ENCODE peak calls at places on chromosomes 13 and 19, in nine cellular contexts. One of them, this sample, is unnamed. For H3K27me3, the result is how much of the 10 kb centered on the place peaks cover.

GRCh38 chr13:108981407-108981806 is 352.0 kb downstream of the MYO16 start:
- DNase-seq in heart left ventricle: no peak
- DNase-seq in HL-60: no peak
- DNase-seq in CD8-positive, alpha-beta T cell: no peak
- DNase-seq in iPS DF 6.9: no peak
- DNase-seq in heart right ventricle: no peak
- DNase-seq in brain microvascular endothelial cell: no peak
- DNase-seq in stomach: no peak
- DNase-seq in GM23248: no peak
- DNase-seq in this sample: no peak

GRCh38 chr19:48969276-48970138 is 4.4 kb downstream of the FTL start:
- DNase-seq in heart left ventricle: no peak
- DNase-seq in stomach: no peak
- DNase-seq in brain microvascular endothelial cell: no peak
- DNase-seq in heart right ventricle: no peak
- DNase-seq in HL-60: no peak
- DNase-seq in iPS DF 6.9: no peak
- DNase-seq in CD8-positive, alpha-beta T cell: no peak
- DNase-seq in GM23248: peak
- DNase-seq in this sample: no peak

GRCh38 chr13:43953370-43953769 is 73.7 kb downstream of the LACC1 start:
- DNase-seq in GM23248: no peak
- DNase-seq in heart left ventricle: no peak
- DNase-seq in HL-60: no peak
- DNase-seq in stomach: no peak
- DNase-seq in CD8-positive, alpha-beta T cell: no peak
- DNase-seq in brain microvascular endothelial cell: no peak
- DNase-seq in heart right ventricle: no peak
- DNase-seq in iPS DF 6.9: no peak
- DNase-seq in this sample: no peak

GRCh38 chr13:46515793-46516192 is 37.2 kb upstream of the LRCH1 start:
- DNase-seq in HL-60: no peak
- DNase-seq in GM23248: no peak
- DNase-seq in iPS DF 6.9: no peak
- DNase-seq in CD8-positive, alpha-beta T cell: no peak
- DNase-seq in stomach: no peak
- DNase-seq in heart left ventricle: no peak
- DNase-seq in brain microvascular endothelial cell: no peak
- DNase-seq in heart right ventricle: no peak
- DNase-seq in this sample: no peak

GRCh38 chr13:85657942-85658341 is 141.3 kb downstream of the SLITRK6 start:
- DNase-seq in stomach: no peak
- DNase-seq in GM23248: no peak
- DNase-seq in heart right ventricle: no peak
- DNase-seq in HL-60: no peak
- DNase-seq in brain microvascular endothelial cell: no peak
- DNase-seq in CD8-positive, alpha-beta T cell: no peak
- DNase-seq in iPS DF 6.9: no peak
- DNase-seq in heart left ventricle: no peak
- DNase-seq in this sample: no peak

GRCh38 chr19:19627716-19628498 is at the start of gene LPAR2:
- DNase-seq in CD8-positive, alpha-beta T cell: peak
- DNase-seq in iPS DF 6.9: no peak
- DNase-seq in HL-60: no peak
- DNase-seq in stomach: peak
- DNase-seq in brain microvascular endothelial cell: no peak
- DNase-seq in heart left ventricle: no peak
- DNase-seq in GM23248: peak
- DNase-seq in heart right ventricle: no peak
- DNase-seq in this sample: no peak

GRCh38 chr19:51098366-51099069 is 9.7 kb downstream of the CTU1 start:
- DNase-seq in brain microvascular endothelial cell: no peak
- DNase-seq in GM23248: no peak
- DNase-seq in stomach: no peak
- DNase-seq in heart right ventricle: no peak
- DNase-seq in heart left ventricle: peak
- DNase-seq in iPS DF 6.9: no peak
- DNase-seq in HL-60: no peak
- DNase-seq in CD8-positive, alpha-beta T cell: no peak
- DNase-seq in this sample: peak

GRCh38 chr19:14248578-14249011 is 42.6 kb upstream of the ADGRL1 start:
- DNase-seq in iPS DF 6.9: no peak
- DNase-seq in GM23248: peak
- DNase-seq in stomach: no peak
- DNase-seq in brain microvascular endothelial cell: no peak
- DNase-seq in heart right ventricle: peak
- DNase-seq in CD8-positive, alpha-beta T cell: peak
- DNase-seq in HL-60: no peak
- DNase-seq in heart left ventricle: peak
- DNase-seq in this sample: peak

GRCh38 chr19:51116736-51117135 is 8.0 kb upstream of the SIGLEC9 start:
- DNase-seq in stomach: no peak
- DNase-seq in CD8-positive, alpha-beta T cell: no peak
- DNase-seq in heart right ventricle: no peak
- DNase-seq in heart left ventricle: no peak
- DNase-seq in GM23248: no peak
- DNase-seq in iPS DF 6.9: no peak
- DNase-seq in HL-60: no peak
- DNase-seq in brain microvascular endothelial cell: no peak
- DNase-seq in this sample: peak

GRCh38 chr19:18450934-18451836 is 13.3 kb upstream of the ISYNA1 start:
- DNase-seq in CD8-positive, alpha-beta T cell: peak
- DNase-seq in HL-60: peak
- DNase-seq in heart left ventricle: peak
- DNase-seq in GM23248: peak
- DNase-seq in brain microvascular endothelial cell: peak
- DNase-seq in heart right ventricle: peak
- DNase-seq in stomach: peak
- DNase-seq in iPS DF 6.9: no peak
- DNase-seq in this sample: peak

GRCh38 chr19:29529646-29530548 is 4.1 kb downstream of the VSTM2B start:
- DNase-seq in heart right ventricle: no peak
- DNase-seq in GM23248: peak
- DNase-seq in HL-60: no peak
- DNase-seq in iPS DF 6.9: no peak
- DNase-seq in stomach: no peak
- DNase-seq in CD8-positive, alpha-beta T cell: no peak
- DNase-seq in heart left ventricle: no peak
- DNase-seq in brain microvascular endothelial cell: no peak
- DNase-seq in this sample: no peak

GRCh38 chr13:68099616-68100015 is 869.5 kb upstream of the PCDH9 start:
- DNase-seq in iPS DF 6.9: no peak
- DNase-seq in brain microvascular endothelial cell: peak
- DNase-seq in HL-60: no peak
- DNase-seq in heart right ventricle: no peak
- DNase-seq in GM23248: peak
- DNase-seq in CD8-positive, alpha-beta T cell: no peak
- DNase-seq in heart left ventricle: no peak
- DNase-seq in stomach: no peak
- DNase-seq in this sample: no peak

GRCh38 chr19:29045708-29046107 is 167.2 kb downstream of the UQCRFS1 start:
- DNase-seq in GM23248: no peak
- DNase-seq in heart right ventricle: no peak
- DNase-seq in CD8-positive, alpha-beta T cell: no peak
- DNase-seq in stomach: no peak
- DNase-seq in heart left ventricle: no peak
- DNase-seq in iPS DF 6.9: no peak
- DNase-seq in HL-60: no peak
- DNase-seq in brain microvascular endothelial cell: no peak
- DNase-seq in this sample: no peak

GRCh38 chr19:41595890-41596280 is 19.9 kb downstream of the CEACAM21 start:
- DNase-seq in CD8-positive, alpha-beta T cell: no peak
- DNase-seq in iPS DF 6.9: no peak
- DNase-seq in heart left ventricle: no peak
- DNase-seq in GM23248: no peak
- DNase-seq in stomach: no peak
- DNase-seq in HL-60: no peak
- DNase-seq in brain microvascular endothelial cell: no peak
- DNase-seq in heart right ventricle: no peak
- DNase-seq in this sample: no peak
- H3K27me3 ChIP-seq in CD8-positive, alpha-beta T cell: under half
- H3K27me3 ChIP-seq in iPS DF 6.9: under half
- H3K27me3 ChIP-seq in heart left ventricle: under half
- H3K27me3 ChIP-seq in GM23248: under half
- H3K27me3 ChIP-seq in stomach: under half
- H3K27me3 ChIP-seq in HL-60: under half
- H3K27me3 ChIP-seq in brain microvascular endothelial cell: under half
- H3K27me3 ChIP-seq in heart right ventricle: under half
- H3K27me3 ChIP-seq in this sample: under half

GRCh38 chr19:32674959-32675719 is at the start of gene ANKRD27:
- DNase-seq in stomach: peak
- DNase-seq in brain microvascular endothelial cell: peak
- DNase-seq in GM23248: peak
- DNase-seq in heart right ventricle: peak
- DNase-seq in heart left ventricle: peak
- DNase-seq in CD8-positive, alpha-beta T cell: peak
- DNase-seq in iPS DF 6.9: peak
- DNase-seq in HL-60: peak
- DNase-seq in this sample: peak

GRCh38 chr19:32675720-32676185 is at the start of gene RGS9BP:
- DNase-seq in brain microvascular endothelial cell: peak
- DNase-seq in GM23248: peak
- DNase-seq in heart right ventricle: peak
- DNase-seq in HL-60: peak
- DNase-seq in stomach: peak
- DNase-seq in heart left ventricle: peak
- DNase-seq in iPS DF 6.9: no peak
- DNase-seq in CD8-positive, alpha-beta T cell: peak
- DNase-seq in this sample: peak

GRCh38 chr19:32677657-32678056 is 2.0 kb downstream of the RGS9BP start:
- DNase-seq in heart left ventricle: no peak
- DNase-seq in heart right ventricle: no peak
- DNase-seq in stomach: no peak
- DNase-seq in CD8-positive, alpha-beta T cell: no peak
- DNase-seq in iPS DF 6.9: no peak
- DNase-seq in brain microvascular endothelial cell: no peak
- DNase-seq in GM23248: no peak
- DNase-seq in HL-60: no peak
- DNase-seq in this sample: no peak

GRCh38 chr19:32676186-32676894 is 692 bp downstream of the RGS9BP start:
- DNase-seq in HL-60: no peak
- DNase-seq in CD8-positive, alpha-beta T cell: no peak
- DNase-seq in brain microvascular endothelial cell: no peak
- DNase-seq in iPS DF 6.9: no peak
- DNase-seq in stomach: peak
- DNase-seq in heart left ventricle: no peak
- DNase-seq in GM23248: peak
- DNase-seq in heart right ventricle: no peak
- DNase-seq in this sample: peak

GRCh38 chr19:32676895-32677359 is 1.3 kb downstream of the RGS9BP start:
- DNase-seq in heart left ventricle: no peak
- DNase-seq in GM23248: no peak
- DNase-seq in brain microvascular endothelial cell: no peak
- DNase-seq in stomach: no peak
- DNase-seq in heart right ventricle: no peak
- DNase-seq in HL-60: no peak
- DNase-seq in CD8-positive, alpha-beta T cell: no peak
- DNase-seq in iPS DF 6.9: no peak
- DNase-seq in this sample: no peak
- H3K4me3 ChIP-seq in heart left ventricle: peak
- H3K4me3 ChIP-seq in GM23248: no peak
- H3K4me3 ChIP-seq in brain microvascular endothelial cell: no peak
- H3K4me3 ChIP-seq in stomach: peak
- H3K4me3 ChIP-seq in heart right ventricle: peak
- H3K4me3 ChIP-seq in HL-60: no peak
- H3K4me3 ChIP-seq in CD8-positive, alpha-beta T cell: no peak
- H3K4me3 ChIP-seq in iPS DF 6.9: peak
- H3K4me3 ChIP-seq in this sample: no peak

DNA sequence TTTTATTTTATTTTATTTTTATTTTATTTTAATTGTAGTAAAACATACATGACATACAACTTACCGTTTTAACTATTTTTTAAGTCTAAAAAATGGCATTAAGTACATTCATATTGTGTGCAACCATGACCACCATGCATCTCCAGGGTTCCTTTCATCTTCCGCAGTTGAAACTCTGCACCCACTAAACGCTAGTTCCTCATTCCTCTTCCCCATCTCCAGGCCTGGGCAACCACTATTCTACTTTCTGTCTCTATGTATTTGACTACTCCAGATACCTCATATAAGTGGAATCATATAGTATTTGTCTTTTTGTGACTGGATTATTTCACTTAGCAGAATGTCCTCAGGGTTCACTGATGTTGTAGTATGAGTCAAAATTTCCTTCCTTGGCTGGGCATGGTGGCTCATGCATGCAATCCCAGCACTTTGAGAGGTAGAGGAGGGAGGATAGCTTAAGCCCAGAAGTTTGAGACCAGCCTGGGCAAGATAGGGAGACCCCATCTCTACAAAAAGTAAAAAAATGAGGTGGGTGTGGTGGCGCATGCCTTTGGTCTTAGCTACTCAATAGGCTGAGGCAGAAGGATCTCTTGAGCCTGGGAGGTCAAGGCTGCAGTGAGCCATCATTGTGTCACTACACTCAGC is 55.7 kb upstream of the ZNF507 start:
- DNase-seq in brain microvascular endothelial cell: no peak
- DNase-seq in CD8-positive, alpha-beta T cell: no peak
- DNase-seq in heart right ventricle: no peak
- DNase-seq in heart left ventricle: no peak
- DNase-seq in iPS DF 6.9: no peak
- DNase-seq in GM23248: no peak
- DNase-seq in stomach: no peak
- DNase-seq in HL-60: peak
- DNase-seq in this sample: no peak
- H3K27ac ChIP-seq in brain microvascular endothelial cell: no peak
- H3K27ac ChIP-seq in CD8-positive, alpha-beta T cell: no peak
- H3K27ac ChIP-seq in heart right ventricle: no peak
- H3K27ac ChIP-seq in heart left ventricle: no peak
- H3K27ac ChIP-seq in iPS DF 6.9: no peak
- H3K27ac ChIP-seq in GM23248: no peak
- H3K27ac ChIP-seq in stomach: no peak
- H3K27ac ChIP-seq in HL-60: no peak
- H3K27ac ChIP-seq in this sample: no peak

GRCh38 chr13:112355274-112355843 is 20.8 kb upstream of the SPACA7 start:
- DNase-seq in iPS DF 6.9: no peak
- DNase-seq in CD8-positive, alpha-beta T cell: no peak
- DNase-seq in heart left ventricle: no peak
- DNase-seq in stomach: no peak
- DNase-seq in HL-60: no peak
- DNase-seq in GM23248: no peak
- DNase-seq in brain microvascular endothelial cell: no peak
- DNase-seq in heart right ventricle: no peak
- DNase-seq in this sample: no peak

GRCh38 chr13:112354330-112355273 is 21.6 kb upstream of the SPACA7 start:
- DNase-seq in iPS DF 6.9: no peak
- DNase-seq in stomach: no peak
- DNase-seq in HL-60: no peak
- DNase-seq in brain microvascular endothelial cell: no peak
- DNase-seq in heart left ventricle: no peak
- DNase-seq in CD8-positive, alpha-beta T cell: no peak
- DNase-seq in heart right ventricle: no peak
- DNase-seq in GM23248: no peak
- DNase-seq in this sample: no peak

GRCh38 chr13:112356190-112356589 is 20.0 kb upstream of the SPACA7 start:
- DNase-seq in stomach: no peak
- DNase-seq in heart right ventricle: no peak
- DNase-seq in heart left ventricle: no peak
- DNase-seq in iPS DF 6.9: no peak
- DNase-seq in CD8-positive, alpha-beta T cell: no peak
- DNase-seq in brain microvascular endothelial cell: no peak
- DNase-seq in GM23248: no peak
- DNase-seq in HL-60: no peak
- DNase-seq in this sample: no peak

GRCh38 chr13:112353856-112354255 is 22.3 kb upstream of the SPACA7 start:
- DNase-seq in stomach: no peak
- DNase-seq in brain microvascular endothelial cell: no peak
- DNase-seq in CD8-positive, alpha-beta T cell: no peak
- DNase-seq in HL-60: no peak
- DNase-seq in iPS DF 6.9: no peak
- DNase-seq in heart right ventricle: no peak
- DNase-seq in GM23248: no peak
- DNase-seq in heart left ventricle: no peak
- DNase-seq in this sample: no peak

GRCh38 chr13:112358156-112358555 is 18.0 kb upstream of the SPACA7 start:
- DNase-seq in CD8-positive, alpha-beta T cell: no peak
- DNase-seq in iPS DF 6.9: no peak
- DNase-seq in brain microvascular endothelial cell: no peak
- DNase-seq in HL-60: no peak
- DNase-seq in GM23248: no peak
- DNase-seq in heart right ventricle: no peak
- DNase-seq in stomach: no peak
- DNase-seq in heart left ventricle: no peak
- DNase-seq in this sample: no peak
- H3K27me3 ChIP-seq in CD8-positive, alpha-beta T cell: under half
- H3K27me3 ChIP-seq in iPS DF 6.9: under half
- H3K27me3 ChIP-seq in brain microvascular endothelial cell: under half
- H3K27me3 ChIP-seq in HL-60: under half
- H3K27me3 ChIP-seq in GM23248: under half
- H3K27me3 ChIP-seq in heart right ventricle: under half
- H3K27me3 ChIP-seq in stomach: under half
- H3K27me3 ChIP-seq in heart left ventricle: under half
- H3K27me3 ChIP-seq in this sample: under half

This sample was measured in right cardiac atrium.